ENCODE peak calls at places on chromosomes 11 and 22, in ten cellular contexts. N, Z, H, S, Y, Q, R, B, G and J are unnamed samples.

GRCh38 chr11:15889972-15890371 is 466.4 kb downstream of the SOX6 start:
- DNase-seq in N (no peak), Z (no peak), H (peak; percentile 53), S (no peak), Y (no peak), Q (no peak), R (no peak), B (no peak), G (no peak), J (no peak)

GRCh38 chr11:104366321-104366734 is 202.4 kb upstream of the PDGFD start:
- DNase-seq in N (no peak), Z (no peak), H (no peak), S (no peak), Y (no peak), Q (peak; percentile 52), R (no peak), B (no peak), G (no peak), J (no peak)

GRCh38 chr22:46846832-46847355 is 84.4 kb downstream of the TBC1D22A start:
- DNase-seq in N (no peak), Z (no peak), H (no peak), S (no peak), Y (no peak), Q (no peak), R (no peak), B (no peak), G (no peak), J (peak; percentile 21)

GRCh38 chr22:27212617-27213177 is 555.3 kb downstream of the MIAT start:
- DNase-seq in N (peak; percentile 93), Z (no peak), H (peak; percentile 37), S (no peak), Y (no peak), Q (no peak), R (peak; percentile 94), B (peak; percentile 95), G (no peak), J (peak; percentile 91)

GRCh38 chr22:43560651-43561050 is 148.8 kb downstream of the MPPED1 start:
- DNase-seq in N (no peak), Z (no peak), H (no peak), S (no peak), Y (no peak), Q (no peak), R (peak; percentile 50), B (no peak), G (no peak), J (no peak)

GRCh38 chr22:41237707-41238569 is 2.8 kb downstream of the CHADL start:
- DNase-seq in N (peak; percentile 74), Z (peak; percentile 48), H (peak; percentile 86), S (peak; percentile 91), Y (peak; percentile 87), Q (peak; percentile 94), R (no peak), B (peak; percentile 35), G (peak; percentile 79), J (no peak)

GRCh38 chr11:106956887-106957505 is 61.3 kb downstream of the GUCY1A2 start:
- DNase-seq in N (no peak), Z (no peak), H (peak; percentile 70), S (no peak), Y (no peak), Q (no peak), R (no peak), B (no peak), G (no peak), J (no peak)

GRCh38 chr11:9825315-9825714 is 161.4 kb downstream of the SWAP70 start:
- DNase-seq in N (no peak), Z (no peak), H (no peak), S (no peak), Y (no peak), Q (no peak), R (no peak), B (no peak), G (no peak), J (no peak)

GRCh38 chr11:116981216-116981887 is 116.9 kb downstream of the SIK3 start:
- DNase-seq in N (no peak), Z (no peak), H (no peak), S (no peak), Y (no peak), Q (no peak), R (no peak), B (no peak), G (no peak), J (no peak)

GRCh38 chr11:62713343-62713742 is 5.9 kb downstream of the GNG3 start:
- DNase-seq in N (no peak), Z (no peak), H (no peak), S (no peak), Y (peak; percentile 54), Q (no peak), R (no peak), B (no peak), G (no peak), J (no peak)

GRCh38 chr11:133955945-133956421 is 785 bp downstream of the IGSF9B start:
- DNase-seq in N (no peak), Z (no peak), H (peak; percentile 59), S (no peak), Y (no peak), Q (no peak), R (no peak), B (no peak), G (no peak), J (no peak)

GRCh38 chr11:58567889-58568512 is 7.7 kb downstream of the LPXN start:
- DNase-seq in N (peak; percentile 76), Z (no peak), H (peak; percentile 71), S (peak; percentile 60), Y (peak; percentile 75), Q (no peak), R (no peak), B (no peak), G (peak; percentile 82), J (no peak)

DNA sequence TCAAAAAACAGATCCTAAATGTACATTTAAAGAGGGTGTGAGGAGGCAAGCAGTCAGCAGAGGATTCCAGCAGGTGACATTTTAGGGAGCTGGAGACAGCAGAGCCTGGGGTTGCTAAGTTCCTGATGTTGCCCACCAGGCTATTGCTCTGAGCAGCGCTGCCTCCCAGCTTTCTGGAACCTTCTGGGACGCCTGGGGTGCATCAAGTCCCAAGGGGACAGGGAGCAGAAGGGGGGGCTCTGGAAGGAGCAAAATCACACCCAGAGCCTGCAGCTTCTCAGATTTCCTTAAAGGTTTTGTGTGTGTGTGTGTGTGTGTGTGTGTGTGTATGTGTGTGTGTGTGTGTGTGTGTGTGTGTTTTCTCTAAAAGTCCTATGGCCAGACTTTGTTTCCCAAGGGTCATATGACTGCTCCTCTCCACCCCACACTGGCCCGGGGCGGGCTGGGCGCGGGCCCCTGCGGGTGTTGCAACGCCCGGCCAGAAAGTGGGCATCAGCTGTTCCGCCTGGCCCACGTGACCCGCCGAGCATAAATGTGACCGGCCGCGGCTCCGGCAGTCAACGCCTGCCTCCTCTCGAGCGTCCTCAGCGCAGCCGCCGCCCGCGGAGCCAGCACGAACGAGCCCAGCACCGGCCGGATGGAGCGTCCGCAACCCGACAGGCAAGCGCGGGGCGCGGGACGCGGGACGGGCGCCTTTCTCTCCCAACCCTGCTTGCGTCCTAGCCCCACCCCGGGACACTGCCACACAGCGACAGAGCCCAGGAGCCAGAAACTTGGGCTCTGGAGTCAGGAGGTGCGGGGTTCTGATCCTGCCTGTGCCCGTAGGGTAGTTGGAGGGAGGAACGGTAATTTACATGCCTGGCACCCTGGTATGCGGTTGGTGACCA is at the start of gene HMOX1:
- DNase-seq in N (peak; percentile 96), Z (peak; percentile 90), H (peak; percentile 91), S (peak; percentile 97), Y (peak; percentile 88), Q (peak; percentile 98), R (peak; percentile 98), B (peak; percentile 96), G (peak; percentile 51), J (peak; percentile 94)
- H3K27ac ChIP-seq in N (peak within 1 kb of the TSS; percentile 77), Z (peak within 1 kb of the TSS; percentile 57), H (no peak within 1 kb of the TSS), S (peak within 1 kb of the TSS; percentile 86), Y (peak within 1 kb of the TSS; percentile 4), Q (peak within 1 kb of the TSS; percentile 78), R (peak within 1 kb of the TSS; percentile 86), B (peak within 1 kb of the TSS; percentile 88), G (no peak within 1 kb of the TSS), J (peak within 1 kb of the TSS; percentile 96)

DNA sequence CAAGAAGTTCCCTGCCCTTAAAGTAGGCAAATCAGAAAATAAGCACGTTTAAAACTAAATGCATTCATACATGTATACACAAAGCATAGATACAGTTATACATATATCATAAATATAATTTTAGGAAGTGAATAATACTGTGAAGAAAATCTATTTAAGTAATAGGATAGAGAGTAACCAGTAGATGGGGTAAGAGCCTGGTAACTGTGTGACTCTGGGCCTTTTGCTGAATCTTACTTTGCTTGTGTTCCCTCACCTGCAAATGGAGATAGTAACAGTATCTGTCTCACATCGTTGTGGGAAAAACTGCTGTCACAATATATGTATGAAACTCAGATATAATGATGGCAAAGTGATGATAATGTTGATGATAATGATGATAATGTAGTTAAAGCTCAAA is 29.9 kb downstream of the MS4A2 start:
- DNase-seq in N (no peak), Z (no peak), H (no peak), S (no peak), Y (no peak), Q (no peak), R (no peak), B (no peak), G (peak; percentile 14), J (no peak)
- TF ChIP-seq CTCF in N (no peak), Z (no peak), H (no peak), S (no peak), Y (no peak), Q (peak; percentile 5), R (no peak), B (no peak), G (peak; percentile 53), J (no peak)

DNA sequence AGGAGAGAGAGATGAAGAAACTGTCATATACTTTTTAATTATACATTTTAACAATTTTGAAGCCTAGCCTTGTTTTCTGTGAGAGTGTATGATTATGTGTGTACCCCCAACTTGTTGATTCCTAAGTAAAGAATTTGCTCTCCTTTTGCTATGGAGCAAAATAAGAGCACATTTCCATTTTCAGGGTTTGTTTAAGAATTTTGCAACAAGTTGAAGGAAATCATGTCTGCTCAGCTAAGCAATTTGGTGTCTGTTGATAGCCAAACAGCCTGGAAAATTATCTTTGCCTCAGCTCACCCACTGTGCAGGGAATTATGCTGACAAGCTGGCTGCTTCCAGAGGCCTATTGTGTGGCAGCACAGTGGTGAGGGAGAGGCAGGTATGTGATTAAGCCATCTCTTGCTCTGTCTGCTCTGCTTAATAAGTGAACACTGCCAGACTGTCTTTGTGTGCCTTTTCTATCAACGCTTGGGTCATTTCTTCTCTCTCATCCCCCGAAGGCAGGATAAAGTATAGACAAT is 135.1 kb upstream of the TTC12 start:
- DNase-seq in N (no peak), Z (no peak), H (peak; percentile 80), S (no peak), Y (no peak), Q (no peak), R (no peak), B (no peak), G (no peak), J (no peak)
- H3K4me3 ChIP-seq in N (no peak overlapping the region), Z (no peak overlapping the region), H (peak overlapping the region; percentile 22), S (no peak overlapping the region), Y (no peak overlapping the region), Q (no peak overlapping the region), R (no peak overlapping the region), B (no peak overlapping the region), G (no peak overlapping the region), J (no peak overlapping the region)

DNA sequence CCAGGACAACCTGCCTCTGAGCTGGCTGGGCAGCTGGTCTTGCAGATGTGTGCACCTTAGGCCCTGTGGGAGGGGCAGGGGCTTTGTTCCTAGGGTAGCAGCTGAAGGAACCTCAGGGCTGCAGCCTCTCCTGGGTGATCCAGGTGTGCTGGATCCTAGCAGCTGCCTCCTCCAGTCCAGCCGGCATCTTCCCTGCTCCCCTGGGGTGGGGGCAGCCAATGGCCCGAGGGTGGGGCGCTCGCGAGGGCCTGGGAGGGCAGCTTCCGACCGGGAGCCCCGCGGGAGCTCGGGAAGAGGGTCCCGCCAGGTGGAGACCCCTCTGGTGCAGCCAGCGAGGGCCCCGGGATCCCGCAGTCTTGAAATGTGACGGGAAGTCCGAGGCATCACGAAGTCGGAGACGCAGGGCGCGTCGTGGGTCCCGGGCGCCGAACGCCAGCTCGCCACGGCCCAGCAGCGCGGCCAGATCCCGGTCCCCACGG is 1.7 kb downstream of the IFITM1 start:
- DNase-seq in N (no peak), Z (no peak), H (no peak), S (no peak), Y (no peak), Q (no peak), R (no peak), B (peak; percentile 21), G (no peak), J (no peak)
- H3K27ac ChIP-seq in N (peak overlapping the region; percentile 6), Z (peak overlapping the region; percentile 65), H (no peak overlapping the region), S (peak overlapping the region; percentile 82), Y (no peak overlapping the region), Q (peak overlapping the region; percentile 89), R (peak overlapping the region; percentile 80), B (peak overlapping the region; percentile 14), G (no peak overlapping the region), J (peak overlapping the region; percentile 19)